ENCODE peak calls at places on chromosomes 11 and 22, in six cellular contexts. Q is thoracic aorta, Z is cardiac muscle cell, A is astrocyte, L is colonic mucosa, S is right atrium auricular region. D is an unnamed sample.

GRCh38 chr11:130550984-130551383 is 102.5 kb downstream of the ADAMTS15 start:
- DNase-seq in Q (no peak), Z (no peak), A (no peak), L (no peak), S (no peak), D (no peak)

GRCh38 chr11:33444835-33445594 is 187.8 kb downstream of the HIPK3 start:
- DNase-seq in Q (no peak), Z (peak; percentile 9), A (peak; percentile 40), L (no peak), S (no peak), D (no peak)

GRCh38 chr22:30212996-30213441 is 33.5 kb downstream of the LIF start:
- DNase-seq in Q (no peak), Z (peak; percentile 93), A (no peak), L (no peak), S (no peak), D (no peak)

GRCh38 chr22:37196539-37197450 is 8.7 kb upstream of the C1QTNF6 start:
- DNase-seq in Q (no peak), Z (peak; percentile 94), A (peak; percentile 75), L (peak; percentile 93), S (peak; percentile 87), D (peak; percentile 89)

GRCh38 chr11:40292636-40293585 is 1166.5 kb downstream of the LRRC4C start:
- DNase-seq in Q (no peak), Z (peak; percentile 24), A (no peak), L (no peak), S (no peak), D (no peak)

GRCh38 chr11:70480711-70481110 is 82.4 kb downstream of the CTTN start:
- DNase-seq in Q (no peak), Z (no peak), A (no peak), L (no peak), S (no peak), D (no peak)

GRCh38 chr11:79333381-79333780 is 107.4 kb downstream of the TENM4 start:
- DNase-seq in Q (no peak), Z (no peak), A (no peak), L (no peak), S (no peak), D (no peak)

GRCh38 chr22:19143967-19144400 is 467 bp downstream of the ESS2 start:
- DNase-seq in Q (no peak), Z (peak; percentile 6), A (peak; percentile 12), L (no peak), S (no peak), D (no peak)

GRCh38 chr11:8090756-8091155 is 9.7 kb downstream of the TUB start:
- DNase-seq in Q (no peak), Z (peak; percentile 46), A (no peak), L (no peak), S (no peak), D (no peak)

GRCh38 chr11:61129608-61130523 is 27.6 kb downstream of the CD5 start:
- DNase-seq in Q (peak; percentile 46), Z (peak; percentile 90), A (peak; percentile 76), L (peak; percentile 93), S (peak; percentile 87), D (peak; percentile 95)

GRCh38 chr11:65476632-65477270 is 22.1 kb upstream of the MALAT1 start:
- DNase-seq in Q (no peak), Z (no peak), A (no peak), L (peak; percentile 83), S (no peak), D (peak; percentile 79)

GRCh38 chr11:66857234-66857926 is 516 bp downstream of the LRFN4 start:
- DNase-seq in Q (no peak), Z (no peak), A (no peak), L (no peak), S (no peak), D (no peak)

GRCh38 chr22:42919199-42919598 is 62.1 kb upstream of the ARFGAP3 start:
- DNase-seq in Q (no peak), Z (no peak), A (peak; percentile 20), L (no peak), S (no peak), D (no peak)

GRCh38 chr11:62560566-62561103 is 13.1 kb downstream of the EEF1G start:
- DNase-seq in Q (peak; percentile 83), Z (peak; percentile 98), A (peak; percentile 96), L (peak; percentile 92), S (peak; percentile 97), D (peak; percentile 76)

GRCh38 chr11:69822676-69823494 is 3.7 kb upstream of the FGF3 start:
- DNase-seq in Q (no peak), Z (no peak), A (no peak), L (no peak), S (no peak), D (no peak)

GRCh38 chr11:65390099-65390941 is 3.9 kb downstream of the FRMD8 start:
- DNase-seq in Q (no peak), Z (peak; percentile 60), A (no peak), L (no peak), S (no peak), D (no peak)

GRCh38 chr11:75663808-75664207 is 5.0 kb downstream of the MAP6 start:
- DNase-seq in Q (no peak), Z (no peak), A (no peak), L (no peak), S (no peak), D (no peak)

GRCh38 chr11:102421262-102421661 is 31.3 kb downstream of the TMEM123 start:
- DNase-seq in Q (no peak), Z (no peak), A (no peak), L (no peak), S (no peak), D (no peak)

GRCh38 chr22:48097723-48098122 is 1335.3 kb downstream of the TBC1D22A start:
- DNase-seq in Q (no peak), Z (no peak), A (no peak), L (no peak), S (no peak), D (peak; percentile 36)

GRCh38 chr22:45582236-45582954 is 79.7 kb downstream of the FBLN1 start:
- DNase-seq in Q (no peak), Z (no peak), A (no peak), L (no peak), S (no peak), D (no peak)

GRCh38 chr11:33869511-33870422 is 22.1 kb downstream of the LMO2 start:
- DNase-seq in Q (no peak), Z (peak; percentile 45), A (peak; percentile 6), L (peak; percentile 49), S (no peak), D (peak; percentile 59)

GRCh38 chr22:45927059-45927458 is 49.9 kb downstream of the WNT7B start:
- DNase-seq in Q (no peak), Z (no peak), A (no peak), L (no peak), S (no peak), D (no peak)

GRCh38 chr22:47192651-47193437 is 430.4 kb downstream of the TBC1D22A start:
- DNase-seq in Q (no peak), Z (no peak), A (no peak), L (peak; percentile 89), S (peak; percentile 50), D (peak; percentile 84)

GRCh38 chr22:28188480-28188879 is 269.4 kb upstream of the PITPNB start:
- DNase-seq in Q (no peak), Z (no peak), A (no peak), L (no peak), S (no peak), D (no peak)

GRCh38 chr11:74577624-74578396 is 14.6 kb upstream of the POLD3 start:
- DNase-seq in Q (no peak), Z (peak; percentile 24), A (no peak), L (no peak), S (no peak), D (no peak)

GRCh38 chr11:45818961-45819605 is 14.1 kb downstream of the SLC35C1 start:
- DNase-seq in Q (no peak), Z (no peak), A (no peak), L (no peak), S (no peak), D (no peak)

GRCh38 chr11:127492025-127492424 is 491.5 kb upstream of the KIRREL3 start:
- DNase-seq in Q (no peak), Z (no peak), A (peak; percentile 74), L (no peak), S (no peak), D (no peak)

GRCh38 chr22:35643991-35644390 is 4.3 kb upstream of the APOL6 start:
- DNase-seq in Q (no peak), Z (no peak), A (no peak), L (no peak), S (no peak), D (no peak)

GRCh38 chr22:30047364-30047738 is 32.9 kb upstream of the HORMAD2 start:
- DNase-seq in Q (no peak), Z (peak; percentile 17), A (no peak), L (no peak), S (no peak), D (no peak)

GRCh38 chr11:5291207-5291838 is 10.4 kb downstream of the OR51B4 start:
- DNase-seq in Q (no peak), Z (peak; percentile 55), A (no peak), L (no peak), S (no peak), D (no peak)

GRCh38 chr11:45048870-45049825 is 97.3 kb upstream of the PRDM11 start:
- DNase-seq in Q (no peak), Z (peak; percentile 72), A (no peak), L (no peak), S (peak; percentile 66), D (no peak)

GRCh38 chr11:2300290-2300935 is 1.3 kb downstream of the C11orf21 start:
- DNase-seq in Q (no peak), Z (no peak), A (no peak), L (peak; percentile 20), S (peak; percentile 55), D (peak; percentile 36)
- H3K27ac ChIP-seq in Q (no peak overlapping the region), Z (no peak overlapping the region), A (no peak overlapping the region), L (no peak overlapping the region), S (peak overlapping the region; percentile 83), D (peak overlapping the region; percentile 79)

GRCh38 chr11:128881221-128881620 is 9.9 kb upstream of the KCNJ5 start:
- DNase-seq in Q (no peak), Z (no peak), A (no peak), L (no peak), S (no peak), D (no peak)
- H3K36me3 ChIP-seq in Q (no peaks in the 10 kb centered on the region), Z (no peaks in the 10 kb centered on the region), A (no peaks in the 10 kb centered on the region), L (no peaks in the 10 kb centered on the region), S (no peaks in the 10 kb centered on the region), D (no peaks in the 10 kb centered on the region)

GRCh38 chr11:119905162-119905561 is 176.2 kb upstream of the NECTIN1 start:
- DNase-seq in Q (no peak), Z (no peak), A (no peak), L (peak; percentile 69), S (no peak), D (no peak)
- H3K27ac ChIP-seq in Q (no peak overlapping the region), Z (no peak overlapping the region), A (no peak overlapping the region), L (peak overlapping the region; percentile 23), S (no peak overlapping the region), D (peak overlapping the region; percentile 78)

DNA sequence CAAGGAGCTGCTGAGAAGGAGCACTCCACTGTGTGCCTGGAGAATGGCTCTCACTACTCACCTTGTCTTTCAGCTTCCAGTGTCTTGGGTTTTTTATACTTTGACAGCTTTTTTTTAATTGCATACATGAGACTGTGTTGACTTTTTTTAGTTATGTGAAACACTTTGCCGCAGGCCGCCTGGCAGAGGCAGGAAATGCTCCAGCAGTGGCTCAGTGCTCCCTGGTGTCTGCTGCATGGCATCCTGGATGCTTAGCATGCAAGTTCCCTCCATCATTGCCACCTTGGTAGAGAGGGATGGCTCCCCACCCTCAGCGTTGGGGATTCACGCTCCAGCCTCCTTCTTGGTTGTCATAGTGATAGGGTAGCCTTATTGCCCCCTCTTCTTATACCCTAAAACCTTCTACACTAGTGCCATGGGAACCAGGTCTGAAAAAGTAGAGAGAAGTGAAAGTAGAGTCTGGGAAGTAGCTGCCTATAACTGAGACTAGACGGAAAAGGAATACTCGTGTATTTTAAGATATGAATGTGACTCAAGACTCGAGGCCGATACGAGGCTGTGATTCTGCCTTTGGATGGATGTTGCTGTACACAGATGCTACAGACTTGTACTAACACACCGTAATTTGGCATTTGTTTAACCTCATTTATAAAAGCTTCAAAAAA is 72.6 kb downstream of the NCAPD3 start:
- DNase-seq in Q (no peak), Z (no peak), A (no peak), L (no peak), S (peak; percentile 21), D (no peak)
- H3K36me3 ChIP-seq in Q (peaks cover 32% of the 10 kb centered on the region), Z (peaks cover 44% of the 10 kb centered on the region), A (peaks cover 35% of the 10 kb centered on the region), L (no peaks in the 10 kb centered on the region), S (peaks cover 45% of the 10 kb centered on the region), D (no peaks in the 10 kb centered on the region)